ENCODE peak calls at places on chromosome 2, in ten cellular contexts. F, V, H, L, A, T, J, Z, W and Q are unnamed samples.

GRCh38 chr2:239152916-239153305 is 247.9 kb downstream of the HDAC4 start:
- DNase-seq in T (no peak), W (peak), A (no peak), F (no peak), L (no peak), Z (peak), H (no peak), J (no peak), V (no peak), Q (no peak)

GRCh38 chr2:161090401-161090800 is 69.8 kb upstream of the TANK start:
- DNase-seq in V (peak), F (peak), W (no peak), H (no peak), T (no peak), Z (peak), L (no peak), J (no peak), A (no peak), Q (no peak)

GRCh38 chr2:16623046-16623445 is 42.6 kb downstream of the CYRIA start:
- DNase-seq in Z (no peak), L (no peak), T (no peak), W (no peak), F (no peak), V (no peak), J (no peak), H (no peak), A (no peak), Q (no peak)

GRCh38 chr2:154758871-154759270 is 60.4 kb downstream of the KCNJ3 start:
- DNase-seq in A (no peak), V (no peak), H (no peak), W (no peak), J (peak), T (no peak), Z (no peak), L (no peak), F (no peak), Q (no peak)

GRCh38 chr2:100780203-100781008 is 39.5 kb upstream of the NPAS2 start:
- DNase-seq in F (no peak), T (no peak), W (no peak), L (no peak), A (peak), H (no peak), J (peak), Z (no peak), V (no peak), Q (no peak)

GRCh38 chr2:172574965-172575364 is 19.1 kb downstream of the PDK1 start:
- DNase-seq in Z (no peak), A (no peak), J (no peak), L (no peak), T (no peak), F (no peak), V (no peak), H (no peak), W (no peak), Q (no peak)

GRCh38 chr2:3202926-3203325 is 174.7 kb downstream of the EIPR1 start:
- DNase-seq in W (no peak), A (no peak), V (no peak), H (no peak), T (no peak), Z (no peak), F (no peak), J (no peak), L (no peak), Q (no peak)

GRCh38 chr2:239389414-239390329 is 11.1 kb downstream of the HDAC4 start:
- DNase-seq in L (no peak), J (no peak), W (peak), F (no peak), A (no peak), T (no peak), H (no peak), V (no peak), Z (peak), Q (no peak)

GRCh38 chr2:118875298-118875697 is 27.9 kb upstream of the EN1 start:
- DNase-seq in H (no peak), F (no peak), W (no peak), V (no peak), L (no peak), T (no peak), J (no peak), Z (no peak), A (no peak), Q (no peak)

GRCh38 chr2:65355190-65355831 is 77.1 kb downstream of the SPRED2 start:
- DNase-seq in F (no peak), J (no peak), W (no peak), A (no peak), L (no peak), T (no peak), Z (no peak), V (no peak), H (no peak), Q (no peak)

GRCh38 chr2:136246086-136246669 is 128.2 kb upstream of the CXCR4 start:
- DNase-seq in L (peak), F (no peak), H (no peak), T (no peak), W (peak), J (peak), V (no peak), Z (no peak), A (no peak), Q (no peak)

GRCh38 chr2:38274286-38275276 is 102.5 kb downstream of the ATL2 start:
- DNase-seq in F (peak), W (no peak), H (no peak), Z (no peak), L (peak), J (peak), V (no peak), T (no peak), A (peak), Q (no peak)

GRCh38 chr2:9308186-9308955 is 101.8 kb downstream of the ASAP2 start:
- DNase-seq in W (no peak), A (no peak), T (no peak), V (no peak), H (no peak), F (no peak), J (no peak), Z (no peak), L (no peak), Q (no peak)

GRCh38 chr2:129233751-129234406 is 745.6 kb upstream of the RAB6C start:
- DNase-seq in W (no peak), T (no peak), F (no peak), L (peak), J (no peak), V (no peak), Z (no peak), H (no peak), A (no peak), Q (no peak)

GRCh38 chr2:216492951-216493685 is 5.5 kb upstream of the RPL37A start:
- DNase-seq in H (no peak), F (no peak), T (no peak), J (no peak), V (no peak), Z (no peak), L (no peak), W (no peak), A (peak), Q (no peak)

GRCh38 chr2:44934521-44934961 is 7.0 kb upstream of the SIX3 start:
- DNase-seq in A (no peak), W (no peak), H (no peak), J (no peak), T (no peak), Z (no peak), V (no peak), F (no peak), L (peak), Q (no peak)